ENCODE peak calls at places on chromosomes 2 and 18, in ten cellular contexts. Q, Z, K, X, H, A, E, M, J and W are unnamed samples.

GRCh38 chr2:95372216-95372829 is 30.2 kb upstream of the FAHD2A start:
- DNase-seq in Z (no peak), J (peak), X (no peak), M (no peak), E (no peak), K (peak), H (no peak), Q (no peak), A (no peak), W (no peak)

GRCh38 chr2:231621051-231621879 is 28.6 kb downstream of the TEX44 start:
- DNase-seq in E (no peak), M (no peak), K (no peak), X (no peak), A (no peak), Q (no peak), J (peak), Z (peak), H (no peak), W (no peak)

GRCh38 chr2:42110974-42111322 is 58.2 kb upstream of the EML4 start:
- DNase-seq in Z (no peak), K (no peak), Q (no peak), H (no peak), A (no peak), J (no peak), M (no peak), E (no peak), X (no peak), W (no peak)

GRCh38 chr18:54261894-54262293 is 7.4 kb upstream of the POLI start:
- DNase-seq in X (no peak), A (no peak), E (no peak), H (no peak), K (no peak), M (no peak), Z (no peak), Q (no peak), J (no peak), W (no peak)

GRCh38 chr2:71798266-71799012 is 345.1 kb downstream of the DYSF start:
- DNase-seq in A (no peak), Q (no peak), J (peak), H (peak), X (peak), K (peak), M (peak), Z (peak), E (peak), W (no peak)

GRCh38 chr2:121128741-121129659 is 156.0 kb downstream of the TFCP2L1 start:
- DNase-seq in J (no peak), E (peak), K (peak), A (no peak), Z (peak), M (peak), X (peak), H (no peak), Q (no peak), W (no peak)

GRCh38 chr2:64383881-64384280 is 70.1 kb upstream of the LGALSL start:
- DNase-seq in Q (no peak), M (no peak), Z (no peak), K (no peak), X (no peak), E (no peak), H (no peak), J (no peak), A (no peak), W (no peak)

GRCh38 chr2:150125188-150125587 is 362.3 kb downstream of the RND3 start:
- DNase-seq in X (no peak), M (no peak), K (no peak), Q (no peak), H (peak), Z (no peak), A (no peak), J (no peak), E (no peak), W (no peak)

GRCh38 chr2:29284671-29285070 is 169.5 kb downstream of the CLIP4 start:
- DNase-seq in M (no peak), H (no peak), E (no peak), A (no peak), K (no peak), J (no peak), Z (no peak), Q (no peak), X (no peak), W (no peak)

GRCh38 chr2:127655209-127656073 is 9.5 kb downstream of the GPR17 start:
- DNase-seq in M (no peak), X (no peak), E (no peak), J (peak), Q (no peak), K (no peak), A (no peak), H (no peak), Z (no peak), W (no peak)

GRCh38 chr2:232322560-232323327 is 55.8 kb upstream of the ALPP start:
- DNase-seq in K (peak), Q (no peak), Z (no peak), E (no peak), J (peak), A (no peak), M (no peak), H (no peak), X (no peak), W (no peak)

GRCh38 chr2:167944825-167945659 is 302.4 kb downstream of the STK39 start:
- DNase-seq in M (peak), H (peak), Z (peak), Q (no peak), X (no peak), A (no peak), E (no peak), J (no peak), K (no peak), W (peak)

GRCh38 chr2:201120500-201120899 is 4.5 kb downstream of the CFLAR start:
- DNase-seq in H (no peak), E (no peak), A (no peak), K (no peak), X (no peak), Z (no peak), J (no peak), Q (no peak), M (no peak), W (no peak)

GRCh38 chr2:99974966-99975365 is 167.4 kb downstream of the AFF3 start:
- DNase-seq in E (no peak), M (peak), Z (peak), J (no peak), K (no peak), Q (no peak), X (no peak), H (peak), A (no peak), W (peak)

GRCh38 chr2:39620067-39620466 is 45.6 kb upstream of the TMEM178A start:
- DNase-seq in Q (peak), H (peak), Z (peak), X (peak), K (peak), M (peak), E (peak), J (peak), A (peak), W (no peak)

GRCh38 chr2:153939124-153939796 is 67.5 kb downstream of the GALNT13 start:
- DNase-seq in Q (no peak), Z (peak), J (no peak), H (peak), K (no peak), A (no peak), X (no peak), E (no peak), M (no peak), W (no peak)

GRCh38 chr18:72161686-72162085 is 382.5 kb downstream of the CBLN2 start:
- DNase-seq in K (no peak), A (no peak), M (no peak), J (no peak), X (no peak), Z (no peak), E (no peak), Q (no peak), H (peak), W (peak)

GRCh38 chr2:218138047-218138446 is 12.2 kb downstream of the CXCR2 start:
- DNase-seq in E (no peak), Q (no peak), X (no peak), M (no peak), Z (no peak), K (no peak), A (no peak), J (no peak), H (no peak), W (no peak)

GRCh38 chr18:71443726-71444480 is 1100.2 kb downstream of the CBLN2 start:
- DNase-seq in H (peak), Z (peak), E (no peak), J (no peak), K (no peak), A (no peak), X (no peak), M (peak), Q (no peak), W (no peak)

GRCh38 chr2:197500503-197501179 is 462 bp downstream of the HSPE1 start:
- DNase-seq in X (no peak), J (no peak), K (no peak), Q (no peak), Z (no peak), A (no peak), E (no peak), H (peak), M (peak), W (no peak)

GRCh38 chr2:219508933-219509779 is 5.1 kb upstream of the ASIC4 start:
- DNase-seq in E (no peak), Q (no peak), H (no peak), K (no peak), M (no peak), A (no peak), Z (no peak), J (no peak), X (no peak), W (no peak)

GRCh38 chr2:71661782-71662181 is 208.4 kb downstream of the DYSF start:
- DNase-seq in K (no peak), Q (no peak), M (no peak), X (no peak), Z (no peak), J (no peak), E (no peak), H (no peak), A (no peak), W (no peak)

GRCh38 chr2:239264838-239265651 is 135.8 kb downstream of the HDAC4 start:
- DNase-seq in Q (no peak), K (peak), M (peak), Z (peak), H (peak), E (no peak), A (no peak), J (peak), X (peak), W (no peak)

GRCh38 chr2:140643761-140644187 is 1487.0 kb downstream of the LRP1B start:
- DNase-seq in X (no peak), Z (peak), J (no peak), A (peak), K (no peak), H (peak), M (peak), Q (no peak), E (no peak), W (no peak)

GRCh38 chr2:31141513-31141912 is 3.3 kb upstream of the GALNT14 start:
- DNase-seq in E (no peak), A (no peak), K (no peak), M (no peak), Q (no peak), J (no peak), X (no peak), Z (no peak), H (no peak), W (no peak)

GRCh38 chr2:191252699-191253098 is 7.5 kb downstream of the MYO1B start:
- DNase-seq in H (no peak), Q (no peak), E (no peak), M (no peak), X (no peak), Z (no peak), J (no peak), K (no peak), A (no peak), W (no peak)

GRCh38 chr2:134122610-134123009 is 131.3 kb upstream of the MGAT5 start:
- DNase-seq in H (no peak), E (no peak), M (no peak), J (no peak), K (no peak), X (no peak), Q (no peak), A (no peak), Z (peak), W (no peak)

GRCh38 chr18:70295192-70295522 is 6.3 kb downstream of the SOCS6 start:
- DNase-seq in J (no peak), Z (no peak), X (no peak), A (no peak), M (no peak), H (no peak), K (no peak), E (no peak), Q (no peak), W (no peak)

GRCh38 chr18:45208164-45208563 is 407.1 kb upstream of the SLC14A2 start:
- DNase-seq in X (no peak), K (no peak), A (no peak), Z (no peak), E (no peak), Q (no peak), H (no peak), M (no peak), J (no peak), W (no peak)

GRCh38 chr18:57131782-57132181 is 15.1 kb upstream of the BOD1L2 start:
- DNase-seq in A (no peak), E (no peak), M (no peak), J (no peak), Q (no peak), K (no peak), X (no peak), H (no peak), Z (no peak), W (no peak)

GRCh38 chr2:715847-716573 is 38.8 kb upstream of the TMEM18 start:
- DNase-seq in Z (peak), J (no peak), H (no peak), M (peak), X (no peak), Q (no peak), E (no peak), K (no peak), A (no peak), W (no peak)

GRCh38 chr18:9631814-9632496 is 17.6 kb upstream of the PPP4R1 start:
- DNase-seq in A (peak), X (no peak), H (peak), J (no peak), M (peak), E (no peak), Z (peak), Q (peak), K (peak), W (peak)

GRCh38 chr18:60950634-60951033 is 382.6 kb upstream of the CDH20 start:
- DNase-seq in H (no peak), K (no peak), Q (no peak), Z (no peak), X (no peak), A (no peak), M (no peak), J (no peak), E (no peak), W (no peak)

GRCh38 chr2:19140463-19141208 is 217.8 kb downstream of the OSR1 start:
- DNase-seq in X (no peak), E (no peak), H (peak), M (peak), Q (no peak), J (no peak), K (no peak), Z (peak), A (peak), W (peak)

GRCh38 chr2:89837962-89838625 is 1146.6 kb downstream of the RPIA start:
- DNase-seq in Q (no peak), E (no peak), A (no peak), K (no peak), H (no peak), M (no peak), Z (no peak), J (no peak), X (no peak), W (no peak)

GRCh38 chr2:54787760-54788366 is 64.4 kb downstream of the EML6 start:
- DNase-seq in A (no peak), Z (no peak), E (no peak), M (no peak), Q (no peak), J (no peak), X (no peak), H (no peak), K (no peak), W (no peak)

GRCh38 chr2:99356853-99357252 is 19.7 kb downstream of the EIF5B start:
- DNase-seq in K (no peak), Z (no peak), X (no peak), E (no peak), H (no peak), J (no peak), Q (no peak), M (no peak), A (no peak), W (no peak)

GRCh38 chr2:156537147-156537546 is 101.0 kb downstream of the GPD2 start:
- DNase-seq in X (no peak), H (peak), E (no peak), K (no peak), M (peak), J (no peak), Q (peak), Z (no peak), A (peak), W (no peak)

GRCh38 chr2:45697190-45697589 is 45.7 kb downstream of the PRKCE start:
- DNase-seq in Q (no peak), A (no peak), E (no peak), K (no peak), M (no peak), H (no peak), Z (no peak), J (no peak), X (no peak), W (no peak)

GRCh38 chr2:165691615-165692014 is 102.4 kb downstream of the GALNT3 start:
- DNase-seq in Q (peak), M (peak), X (no peak), E (no peak), J (no peak), H (peak), A (peak), K (no peak), Z (peak), W (no peak)

GRCh38 chr2:199985625-199986207 is 30.3 kb downstream of the MAIP1 start:
- DNase-seq in M (peak), K (peak), J (no peak), Q (no peak), H (peak), Z (peak), E (peak), A (no peak), X (peak), W (peak)
- TF ChIP-seq CTCF in M (peak), K (peak), J (no peak), Q (peak), H (peak), Z (peak), E (no peak), A (peak), X (peak), W (peak)

DNA sequence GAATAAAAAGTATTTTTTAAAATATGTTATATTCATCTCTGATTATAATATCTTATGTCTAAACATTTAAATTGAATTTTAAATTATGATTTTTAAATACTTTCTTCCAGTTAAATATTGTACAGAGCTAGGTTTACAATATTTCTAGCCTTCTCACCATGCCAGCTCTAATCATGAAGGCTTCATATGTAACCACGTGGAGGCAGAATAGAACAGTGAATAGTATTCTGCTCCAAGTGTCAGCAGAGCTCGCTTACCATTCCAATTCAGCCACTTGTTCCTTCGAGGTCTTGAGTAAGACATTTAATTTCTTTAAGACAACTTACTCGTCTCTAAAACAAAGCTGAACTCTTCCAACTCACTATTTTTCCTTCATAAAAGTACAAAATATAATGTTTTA is 871.8 kb downstream of the SUCLG1 start:
- DNase-seq in M (no peak), E (no peak), K (no peak), Z (peak), J (no peak), H (no peak), X (no peak), Q (no peak), A (no peak), W (no peak)
- TF ChIP-seq CTCF in M (no peak), E (no peak), K (no peak), Z (peak), J (no peak), H (no peak), X (no peak), Q (no peak), A (no peak), W (no peak)

GRCh38 chr2:195672674-195673073 is 15.6 kb downstream of the SLC39A10 start:
- DNase-seq in J (no peak), Z (peak), K (no peak), H (no peak), E (no peak), X (no peak), M (no peak), A (no peak), Q (no peak), W (no peak)
- TF ChIP-seq CTCF in J (no peak), Z (peak), K (no peak), H (no peak), E (no peak), X (no peak), M (peak), A (no peak), Q (no peak), W (peak)

GRCh38 chr2:1742680-1743395 is 1.5 kb downstream of the PXDN start:
- DNase-seq in J (peak), E (peak), M (peak), A (peak), H (peak), K (no peak), Z (peak), Q (no peak), X (peak), W (peak)
- TF ChIP-seq CTCF in J (peak), E (no peak), M (peak), A (peak), H (peak), K (no peak), Z (peak), Q (peak), X (peak), W (peak)

GRCh38 chr2:215422676-215423075 is 13.2 kb downstream of the FN1 start:
- DNase-seq in E (no peak), H (peak), K (no peak), Q (no peak), Z (no peak), M (peak), A (no peak), X (no peak), J (no peak), W (no peak)

GRCh38 chr2:215423234-215423633 is 12.6 kb downstream of the FN1 start:
- DNase-seq in X (no peak), E (no peak), Z (no peak), K (no peak), J (no peak), M (peak), A (no peak), Q (no peak), H (peak), W (no peak)

GRCh38 chr2:215423928-215424540 is 11.8 kb downstream of the FN1 start:
- DNase-seq in K (no peak), M (peak), Q (no peak), A (no peak), X (no peak), E (no peak), J (no peak), Z (no peak), H (peak), W (no peak)

GRCh38 chr2:215427585-215427984 is 8.3 kb downstream of the FN1 start:
- DNase-seq in M (peak), Q (no peak), X (no peak), A (no peak), H (peak), E (no peak), Z (no peak), K (no peak), J (no peak), W (no peak)

DNA sequence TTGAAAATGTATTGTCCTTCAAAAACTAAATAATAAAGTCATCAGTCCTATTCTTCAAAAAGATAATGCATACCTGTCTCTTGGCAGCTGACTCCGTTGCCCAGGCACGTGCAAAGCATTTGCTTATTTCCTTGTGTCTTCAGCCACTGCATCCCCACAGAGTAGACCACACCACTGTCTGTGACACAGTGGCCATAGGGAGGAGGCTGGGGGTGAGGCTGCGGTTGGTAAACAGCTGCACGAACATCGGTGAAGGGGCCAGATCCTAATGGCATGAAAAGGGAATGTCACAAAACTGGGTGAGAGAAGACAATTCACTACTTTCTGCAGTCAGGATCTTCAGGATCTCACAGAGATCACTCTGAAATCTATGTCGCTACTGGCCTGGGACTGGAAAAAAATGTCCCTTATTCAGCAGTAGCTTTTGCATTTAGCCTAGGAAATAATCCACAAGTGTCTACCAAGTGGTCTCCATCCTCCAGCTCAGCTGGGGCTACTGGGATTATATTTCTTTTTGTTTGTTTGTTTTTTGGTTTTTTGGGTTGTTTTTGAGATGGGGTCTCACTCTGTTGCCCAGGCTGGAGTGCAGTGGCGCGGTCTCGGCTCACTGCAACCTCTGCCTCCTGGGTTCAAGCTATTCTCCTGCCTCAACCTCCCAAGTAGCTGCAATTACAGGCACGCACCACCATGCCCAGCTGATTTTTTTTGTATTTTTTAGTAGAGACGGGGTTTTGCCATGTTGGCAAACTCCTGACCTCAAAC is 10.7 kb downstream of the FN1 start:
- DNase-seq in A (no peak), K (no peak), J (no peak), E (no peak), Z (no peak), H (peak), M (peak), Q (no peak), X (no peak), W (no peak)
- TF ChIP-seq CTCF in A (no peak), K (no peak), J (no peak), E (no peak), Z (no peak), H (no peak), M (no peak), Q (no peak), X (no peak), W (no peak)